ENCODE peak calls at places on chromosomes 2 and 18, in five cellular contexts. B is GM12878, D is H1, O is NT2/D1, T is HepG2. W is an unnamed sample.

GRCh38 chr2:97871096-97871780 is 124.5 kb downstream of the TMEM131 start:
- DNase-seq in B (no peak), D (no peak), O (no peak), T (peak), W (no peak)

GRCh38 chr2:150630587-150631235 is 143.2 kb upstream of the RND3 start:
- DNase-seq in B (no peak), D (no peak), O (no peak), T (no peak), W (no peak)

GRCh38 chr18:49612515-49613033 is 50.7 kb downstream of the LIPG start:
- DNase-seq in B (peak), D (peak), O (peak), T (no peak), W (no peak)

GRCh38 chr2:48114256-48114655 is 208.0 kb upstream of the FBXO11 start:
- DNase-seq in B (no peak), D (no peak), O (no peak), T (peak), W (no peak)

GRCh38 chr2:7539760-7540159 is 622.5 kb downstream of the RNF144A start:
- DNase-seq in B (no peak), D (no peak), O (no peak), T (no peak), W (no peak)

GRCh38 chr2:232349546-232349945 is 29.0 kb upstream of the ALPP start:
- DNase-seq in B (no peak), D (peak), O (no peak), T (no peak), W (no peak)

GRCh38 chr2:55732854-55733253 is 39.2 kb upstream of the PNPT1 start:
- DNase-seq in B (no peak), D (no peak), O (no peak), T (no peak), W (no peak)

GRCh38 chr2:207123776-207124391 is 41.9 kb downstream of the KLF7 start:
- DNase-seq in B (no peak), D (no peak), O (no peak), T (no peak), W (no peak)

GRCh38 chr18:63882333-63883141 is 5.0 kb upstream of the SERPINB2 start:
- DNase-seq in B (no peak), D (no peak), O (no peak), T (no peak), W (no peak)

GRCh38 chr2:102553601-102554000 is 65.8 kb upstream of the SLC9A2 start:
- DNase-seq in B (no peak), D (no peak), O (no peak), T (no peak), W (no peak)

GRCh38 chr2:24359701-24360049 is 661 bp downstream of the ITSN2 start:
- DNase-seq in B (no peak), D (no peak), O (no peak), T (no peak), W (peak)

GRCh38 chr2:55901322-55901721 is 22.3 kb downstream of the EFEMP1 start:
- DNase-seq in B (no peak), D (no peak), O (no peak), T (no peak), W (no peak)

GRCh38 chr2:79178073-79178720 is 18.6 kb upstream of the REG3A start:
- DNase-seq in B (no peak), D (no peak), O (no peak), T (no peak), W (peak)

GRCh38 chr2:120914839-120915521 is 179.3 kb downstream of the GLI2 start:
- DNase-seq in B (no peak), D (no peak), O (no peak), T (peak), W (no peak)

GRCh38 chr18:70397259-70397925 is 108.5 kb downstream of the SOCS6 start:
- DNase-seq in B (no peak), D (no peak), O (no peak), T (no peak), W (no peak)

GRCh38 chr2:16466133-16466820 is 199.4 kb downstream of the CYRIA start:
- DNase-seq in B (no peak), D (no peak), O (no peak), T (no peak), W (no peak)

GRCh38 chr18:31419457-31419932 is 28.0 kb upstream of the DSG3 start:
- DNase-seq in B (no peak), D (no peak), O (no peak), T (no peak), W (no peak)

GRCh38 chr2:231642631-231643493 is 50.2 kb downstream of the TEX44 start:
- DNase-seq in B (peak), D (no peak), O (no peak), T (peak), W (peak)

GRCh38 chr2:125979886-125980285 is 676.1 kb upstream of the GYPC start:
- DNase-seq in B (no peak), D (no peak), O (no peak), T (no peak), W (no peak)

GRCh38 chr2:171522057-171522803 is at the start of gene CYBRD1:
- DNase-seq in B (no peak), D (peak), O (no peak), T (no peak), W (peak)

GRCh38 chr2:189164732-189165131 is 14.8 kb downstream of the COL5A2 start:
- DNase-seq in B (no peak), D (no peak), O (no peak), T (no peak), W (no peak)

GRCh38 chr2:234500394-234501006 is 3.6 kb upstream of the ARL4C start:
- DNase-seq in B (peak), D (peak), O (no peak), T (peak), W (peak)

GRCh38 chr2:120912101-120912985 is 176.7 kb downstream of the GLI2 start:
- DNase-seq in B (no peak), D (no peak), O (no peak), T (no peak), W (no peak)

GRCh38 chr2:168432100-168432499 is 24.0 kb upstream of the CERS6 start:
- DNase-seq in B (no peak), D (no peak), O (no peak), T (no peak), W (no peak)

GRCh38 chr18:11783716-11784331 is 67.4 kb upstream of the CHMP1B start:
- DNase-seq in B (no peak), D (no peak), O (no peak), T (no peak), W (no peak)

GRCh38 chr18:32742620-32743019 is 30.2 kb downstream of the KLHL14 start:
- DNase-seq in B (no peak), D (no peak), O (no peak), T (no peak), W (no peak)

GRCh38 chr18:26618130-26618529 is 69.8 kb upstream of the KCTD1 start:
- DNase-seq in B (no peak), D (no peak), O (no peak), T (no peak), W (no peak)

GRCh38 chr2:161130354-161130753 is 29.9 kb upstream of the TANK start:
- DNase-seq in B (no peak), D (no peak), O (no peak), T (no peak), W (no peak)

GRCh38 chr2:232336956-232337700 is 41.4 kb upstream of the ALPP start:
- DNase-seq in B (no peak), D (peak), O (no peak), T (no peak), W (no peak)

GRCh38 chr2:9107168-9108025 is 99.2 kb upstream of the ASAP2 start:
- DNase-seq in B (no peak), D (no peak), O (no peak), T (no peak), W (no peak)

GRCh38 chr18:7789853-7790552 is 222.9 kb downstream of the PTPRM start:
- DNase-seq in B (no peak), D (no peak), O (peak), T (peak), W (peak)

GRCh38 chr2:169095631-169096105 is 26.3 kb downstream of the DHRS9 start:
- DNase-seq in B (no peak), D (no peak), O (no peak), T (no peak), W (no peak)

GRCh38 chr18:30712383-30712782 is 330.2 kb downstream of the DSC3 start:
- DNase-seq in B (peak), D (no peak), O (no peak), T (no peak), W (no peak)

GRCh38 chr18:54712758-54713157 is 115.5 kb upstream of the RAB27B start:
- DNase-seq in B (no peak), D (no peak), O (no peak), T (no peak), W (no peak)

GRCh38 chr2:129459200-129459876 is 520.1 kb upstream of the RAB6C start:
- DNase-seq in B (no peak), D (no peak), O (no peak), T (no peak), W (no peak)
- TF ChIP-seq SUZ12 in B (no peak), D (no peak), O (no peak), T (no peak), W (no peak)

GRCh38 chr2:165162466-165162865 is 41.4 kb downstream of the SCN3A start:
- DNase-seq in B (no peak), D (no peak), O (no peak), T (no peak), W (no peak)
- TF ChIP-seq SUZ12 in B (no peak), D (no peak), O (no peak), T (no peak), W (no peak)

DNA sequence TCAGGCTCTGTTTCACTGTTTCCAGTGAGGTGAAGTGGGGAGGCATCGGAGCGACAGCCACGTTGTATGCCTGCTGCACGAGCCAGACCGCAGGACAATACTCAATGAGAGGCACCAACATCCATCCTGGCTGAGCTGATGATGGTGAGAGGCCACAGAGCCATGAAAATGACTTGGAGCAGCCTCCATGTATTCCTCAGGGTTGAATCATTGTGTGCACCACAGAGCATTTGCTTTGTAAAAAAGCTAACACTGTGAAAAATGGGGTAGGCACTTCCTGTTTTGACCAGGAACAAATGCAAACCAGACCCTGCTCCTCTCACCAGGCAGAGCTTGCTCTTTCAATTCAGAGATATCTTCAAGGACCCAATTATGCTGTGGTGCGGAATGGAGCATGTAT is 87.2 kb downstream of the LPIN1 start:
- DNase-seq in B (no peak), D (no peak), O (no peak), T (no peak), W (no peak)
- TF ChIP-seq SUZ12 in B (no peak), D (no peak), O (no peak), T (no peak), W (no peak)

GRCh38 chr2:196551014-196551413 is 88.5 kb upstream of the CCDC150 start:
- DNase-seq in B (no peak), D (no peak), O (no peak), T (no peak), W (no peak)

GRCh38 chr2:196549052-196549451 is 90.5 kb upstream of the CCDC150 start:
- DNase-seq in B (no peak), D (no peak), O (no peak), T (no peak), W (no peak)

GRCh38 chr2:196544906-196545433 is 94.5 kb upstream of the CCDC150 start:
- DNase-seq in B (no peak), D (no peak), O (no peak), T (no peak), W (no peak)

GRCh38 chr2:196546151-196546919 is 93.2 kb upstream of the CCDC150 start:
- DNase-seq in B (no peak), D (no peak), O (no peak), T (no peak), W (no peak)
- TF ChIP-seq SUZ12 in B (no peak), D (no peak), O (no peak), T (no peak), W (no peak)

DNA sequence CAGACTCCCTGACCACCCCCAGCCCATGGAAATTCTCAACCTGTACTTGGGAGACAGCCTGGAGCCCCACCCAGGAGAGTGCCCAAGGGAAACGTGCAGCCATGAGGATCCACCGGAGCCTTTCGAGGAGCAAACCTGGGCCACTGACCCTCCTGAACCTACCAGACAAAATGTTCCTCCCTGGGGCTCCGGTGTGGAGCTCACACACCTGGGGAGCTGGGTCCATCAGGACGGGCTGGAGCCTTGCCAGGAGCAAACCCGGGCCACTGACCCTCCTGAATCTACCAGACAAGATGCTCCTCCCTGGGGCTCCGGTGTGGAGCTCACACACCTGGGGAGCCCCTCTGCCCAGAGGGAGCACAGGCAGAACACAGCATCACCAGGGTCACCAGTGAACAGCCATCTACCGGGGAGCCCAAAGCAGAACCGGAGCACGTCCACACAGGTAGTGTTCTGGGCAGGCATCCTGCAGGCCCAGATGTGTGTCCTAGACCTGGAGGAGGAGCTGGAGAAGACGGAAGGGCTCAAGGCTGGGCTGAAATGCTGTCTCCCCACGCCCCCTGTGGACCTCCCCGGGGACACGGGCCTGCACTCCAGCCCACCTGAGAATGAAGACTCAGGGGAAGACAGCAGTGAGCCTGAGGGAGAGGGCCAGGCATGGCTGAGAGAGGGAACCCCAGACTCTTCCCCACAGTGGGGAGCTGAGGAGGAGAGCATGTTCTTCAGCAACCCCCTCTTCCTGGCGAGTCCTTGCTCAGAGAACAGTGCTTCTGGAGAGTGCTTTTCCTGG is 8.9 kb downstream of the PSD4 start:
- DNase-seq in B (no peak), D (no peak), O (no peak), T (no peak), W (no peak)
- TF ChIP-seq SUZ12 in B (no peak), D (no peak), O (no peak), T (no peak), W (no peak)